ENCODE peak calls at places on chromosome 9, in four cellular contexts. R is K562, S is A549, Y is endothelial cell of umbilical vein. O is an unnamed sample.
A peak's percentile ranks its signal among the peaks of the same experiment; 100 is the strongest.

GRCh38 chr9:89794918-89795317 is 190.1 kb downstream of the GADD45G start:
- DNase-seq in R (no peak), S (no peak), Y (no peak), O (no peak)

GRCh38 chr9:91534374-91534773 is 110.7 kb upstream of the NFIL3 start:
- DNase-seq in R (no peak), S (no peak), Y (no peak), O (no peak)

GRCh38 chr9:97385626-97386264 is 26.2 kb upstream of the TDRD7 start:
- DNase-seq in R (no peak), S (no peak), Y (no peak), O (no peak)

GRCh38 chr9:79166005-79166404 is 405.8 kb upstream of the TLE4 start:
- DNase-seq in R (no peak), S (peak; percentile 32), Y (no peak), O (no peak)

GRCh38 chr9:104997536-104997935 is 69.6 kb upstream of the ABCA1 start:
- DNase-seq in R (no peak), S (no peak), Y (no peak), O (no peak)

GRCh38 chr9:20854444-20854843 is 170.4 kb downstream of the FOCAD start:
- DNase-seq in R (no peak), S (no peak), Y (no peak), O (no peak)

GRCh38 chr9:129486496-129487306 is 134.2 kb downstream of the C9orf50 start:
- DNase-seq in R (peak; percentile 38), S (peak; percentile 82), Y (no peak), O (no peak)

GRCh38 chr9:37639109-37639748 is 11.5 kb upstream of the FRMPD1 start:
- DNase-seq in R (no peak), S (peak; percentile 7), Y (no peak), O (no peak)

GRCh38 chr9:137878146-137878941 is 762 bp downstream of the CACNA1B start:
- DNase-seq in R (peak; percentile 32), S (no peak), Y (peak; percentile 30), O (no peak)

GRCh38 chr9:133584559-133585476 is 24.4 kb downstream of the FAM163B start:
- DNase-seq in R (no peak), S (no peak), Y (no peak), O (peak; percentile 58)

GRCh38 chr9:131813116-131813515 is 73.2 kb upstream of the RAPGEF1 start:
- DNase-seq in R (no peak), S (no peak), Y (no peak), O (no peak)

GRCh38 chr9:129520981-129521380 is 99.9 kb downstream of the C9orf50 start:
- DNase-seq in R (no peak), S (no peak), Y (no peak), O (no peak)

GRCh38 chr9:93675336-93676150 is 99.2 kb downstream of the PHF2 start:
- DNase-seq in R (no peak), S (no peak), Y (no peak), O (no peak)

GRCh38 chr9:3920586-3921582 is 379.0 kb downstream of the GLIS3 start:
- DNase-seq in R (no peak), S (peak; percentile 33), Y (no peak), O (no peak)

GRCh38 chr9:14441976-14442651 is 128.2 kb upstream of the NFIB start:
- DNase-seq in R (peak; percentile 78), S (peak; percentile 82), Y (no peak), O (peak; percentile 63)

DNA sequence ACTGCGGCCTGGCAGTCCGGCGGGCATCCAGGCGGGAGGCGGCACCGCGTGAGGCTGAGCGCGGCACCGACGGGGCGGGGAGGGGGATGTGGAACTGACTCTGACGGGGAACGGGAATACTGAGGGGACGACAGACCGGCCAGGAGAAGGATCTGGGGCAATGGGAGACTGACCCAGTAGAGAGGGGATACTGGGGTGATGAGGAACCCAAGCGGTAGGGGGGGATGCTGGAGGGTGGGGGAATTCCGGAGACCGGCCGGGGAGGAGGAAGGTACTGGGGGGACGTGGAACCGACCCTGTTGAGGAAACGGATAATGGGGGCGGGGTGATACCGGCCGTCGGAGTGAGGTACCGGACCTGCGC is 423 bp downstream of the IPPK start:
- DNase-seq in R (peak; percentile 28), S (no peak), Y (peak; percentile 45), O (peak; percentile 50)
- TF ChIP-seq MYC in R (no peak), S (no peak), Y (no peak), O (no peak)

DNA sequence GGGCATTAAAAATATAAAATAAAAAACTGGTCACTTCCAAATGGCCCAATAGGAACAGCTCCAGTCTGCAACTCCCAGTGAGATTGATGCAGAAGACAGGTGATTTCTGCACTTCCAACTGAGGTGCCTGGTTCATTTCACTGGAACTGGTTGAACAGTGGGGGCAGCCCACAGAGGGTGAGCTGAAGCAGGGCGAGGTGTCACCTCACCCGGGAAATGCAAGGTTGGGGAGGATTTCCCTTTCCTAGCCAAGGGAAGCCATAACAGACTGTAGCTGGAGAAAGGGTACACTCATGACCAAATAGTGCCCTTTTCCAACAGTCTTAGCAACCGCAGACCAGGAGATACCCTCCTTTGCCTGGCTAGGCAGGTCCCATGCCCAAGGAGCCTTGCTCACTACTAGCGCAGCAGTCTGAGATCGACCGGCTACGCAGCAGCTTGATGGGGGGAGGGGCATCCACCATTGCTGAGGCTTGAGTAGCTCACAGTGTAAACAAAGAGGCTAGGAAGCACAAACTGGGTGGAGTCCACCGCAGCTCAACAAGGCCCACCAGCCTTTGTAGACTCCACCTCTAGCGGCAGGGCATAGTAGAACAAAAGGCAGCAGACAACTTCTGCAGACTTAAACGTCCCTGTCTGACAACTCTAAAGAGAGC is 12.7 kb downstream of the RLN1 start:
- DNase-seq in R (peak; percentile 36), S (no peak), Y (no peak), O (no peak)
- TF ChIP-seq MYC in R (no peak), S (no peak), Y (no peak), O (no peak)

GRCh38 chr9:126965541-126966428 is 51.2 kb downstream of the RALGPS1 start:
- DNase-seq in R (peak; percentile 20), S (peak; percentile 67), Y (peak; percentile 82), O (peak; percentile 69)
- TF ChIP-seq MYC in R (no peak), S (no peak), Y (no peak), O (no peak)

GRCh38 chr9:114288233-114289051 is 34.5 kb upstream of the ORM1 start:
- DNase-seq in R (no peak), S (peak; percentile 73), Y (no peak), O (no peak)

GRCh38 chr9:114285166-114285867 is 37.6 kb upstream of the ORM1 start:
- DNase-seq in R (peak; percentile 23), S (peak; percentile 49), Y (peak; percentile 37), O (peak; percentile 73)

GRCh38 chr9:114286146-114286679 is 36.7 kb upstream of the ORM1 start:
- DNase-seq in R (no peak), S (no peak), Y (no peak), O (no peak)

GRCh38 chr9:114287763-114288232 is 35.1 kb upstream of the ORM1 start:
- DNase-seq in R (no peak), S (no peak), Y (no peak), O (no peak)

DNA sequence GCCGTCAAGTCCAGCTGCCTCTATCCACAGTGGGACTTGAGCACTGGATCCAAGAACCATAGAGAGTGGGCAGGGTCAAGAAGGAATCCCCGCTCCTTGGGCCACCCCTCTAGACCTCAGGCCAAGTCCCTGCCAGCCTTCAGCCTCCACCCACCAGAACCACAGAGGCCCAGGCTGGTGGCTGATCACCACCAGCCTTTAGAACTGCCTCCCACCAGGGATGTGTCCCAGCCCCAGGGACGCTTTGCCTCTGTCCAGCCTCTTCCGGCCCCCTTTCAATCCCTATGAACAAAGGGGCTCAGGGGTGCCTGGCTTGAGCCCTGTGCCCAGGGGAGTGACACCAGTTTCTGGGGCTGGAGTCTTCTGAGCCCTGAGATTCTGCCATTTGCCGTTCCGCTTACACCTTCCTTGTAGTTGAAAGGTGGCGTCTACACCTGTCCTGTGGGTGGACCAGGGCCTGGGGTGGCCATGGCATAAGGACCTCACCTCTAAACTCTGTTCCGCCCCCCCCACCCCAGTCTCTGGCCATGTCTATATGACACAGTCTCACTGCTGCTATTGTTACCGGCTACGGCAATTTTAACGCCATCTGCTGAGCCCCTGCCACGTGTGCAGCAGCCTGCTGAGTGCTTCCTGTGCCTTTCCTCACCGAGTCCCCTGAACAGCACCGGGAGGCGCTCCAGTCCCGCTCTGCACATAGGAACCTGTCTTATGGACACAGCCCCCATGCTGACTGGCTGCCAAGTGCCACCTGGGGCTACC is 35.7 kb upstream of the ORM1 start:
- DNase-seq in R (no peak), S (no peak), Y (no peak), O (no peak)
- TF ChIP-seq MYC in R (no peak), S (no peak), Y (no peak), O (no peak)

GRCh38 chr9:33840381-33840780 is 23.4 kb downstream of the UBE2R2 start:
- DNase-seq in R (no peak), S (no peak), Y (peak; percentile 9), O (no peak)

GRCh38 chr9:33843312-33843950 is 26.5 kb downstream of the UBE2R2 start:
- DNase-seq in R (no peak), S (no peak), Y (no peak), O (peak; percentile 28)
- TF ChIP-seq MYC in R (no peak), S (no peak), Y (no peak), O (no peak)

GRCh38 chr9:17185630-17186029 is 50.8 kb downstream of the CNTLN start:
- DNase-seq in R (no peak), S (no peak), Y (no peak), O (no peak)

DNA sequence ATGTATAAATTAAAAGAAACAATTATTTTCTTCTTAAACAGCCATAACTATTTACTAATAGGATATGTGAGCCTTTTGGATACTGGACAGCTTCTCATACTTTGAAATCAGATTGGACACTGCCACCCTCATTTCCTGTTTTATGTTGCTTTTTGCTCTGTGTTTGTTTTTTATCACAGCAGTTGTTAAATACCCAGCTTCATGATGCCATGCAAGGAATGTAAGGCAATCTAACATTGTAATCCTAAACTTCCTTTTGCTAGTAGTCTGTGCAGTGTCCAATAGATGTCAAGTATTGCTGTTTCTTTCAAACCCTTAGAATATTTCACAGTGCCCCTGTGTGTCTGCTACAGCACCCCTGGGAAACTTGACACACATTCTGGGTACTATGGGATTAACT is 56.3 kb downstream of the CNTLN start:
- DNase-seq in R (no peak), S (no peak), Y (peak; percentile 45), O (no peak)
- TF ChIP-seq MYC in R (no peak), S (no peak), Y (no peak), O (no peak)

O was measured in NB4.